ENCODE peak calls at places on chromosomes 1 and 21, in five cellular contexts. X, U, Y, Q and A are unnamed samples.

GRCh38 chr1:149936076-149936991 is at the start of gene MTMR11:
- DNase-seq in Q (no peak), U (no peak), Y (peak), X (no peak), A (peak)

GRCh38 chr1:100835866-100836842 is 58.5 kb downstream of the EXTL2 start:
- DNase-seq in U (no peak), X (no peak), Y (no peak), Q (no peak), A (no peak)

GRCh38 chr1:178282949-178283367 is 189.1 kb downstream of the RASAL2 start:
- DNase-seq in Y (no peak), Q (no peak), U (no peak), X (no peak), A (no peak)

GRCh38 chr1:204996981-204997380 is 46.0 kb upstream of the CNTN2 start:
- DNase-seq in Y (no peak), U (no peak), Q (no peak), X (no peak), A (no peak)

GRCh38 chr1:229370601-229371021 is 27.8 kb upstream of the CCSAP start:
- DNase-seq in Q (no peak), X (no peak), U (no peak), Y (no peak), A (no peak)

GRCh38 chr1:100352267-100353072 is at the start of gene CDC14A:
- DNase-seq in U (peak), Y (peak), Q (peak), X (peak), A (peak)

GRCh38 chr1:240093120-240093961 is 1.7 kb downstream of the FMN2 start:
- DNase-seq in Q (no peak), U (no peak), X (no peak), Y (peak), A (peak)

GRCh38 chr1:51956528-51957509 is 33.7 kb downstream of the RAB3B start:
- DNase-seq in X (no peak), Y (no peak), Q (no peak), U (no peak), A (no peak)

GRCh38 chr1:216627252-216627651 is 96.0 kb downstream of the ESRRG start:
- DNase-seq in Q (no peak), X (no peak), Y (no peak), U (no peak), A (no peak)

GRCh38 chr1:15354580-15354965 is 55.1 kb upstream of the EFHD2 start:
- DNase-seq in X (no peak), Y (no peak), Q (no peak), U (no peak), A (no peak)

GRCh38 chr21:44079846-44080245 is 27.4 kb upstream of the PWP2 start:
- DNase-seq in X (no peak), Y (no peak), U (no peak), Q (no peak), A (no peak)